ENCODE peak calls at places on chromosomes 12 and 14, in five cellular contexts. E, X, I, Q and K are unnamed samples.

GRCh38 chr14:32666310-32666709 is 272.4 kb upstream of the NPAS3 start:
- DNase-seq in E (no peak), X (no peak), I (no peak), Q (no peak), K (no peak)

GRCh38 chr14:99741227-99741976 is 51.8 kb upstream of the EML1 start:
- DNase-seq in E (no peak), X (no peak), I (no peak), Q (no peak), K (no peak)

GRCh38 chr12:2598001-2598400 is 196.8 kb upstream of the FKBP4 start:
- DNase-seq in E (no peak), X (no peak), I (no peak), Q (no peak), K (no peak)

GRCh38 chr14:103716091-103716801 is 636 bp downstream of the ZFYVE21 start:
- DNase-seq in E (no peak), X (no peak), I (peak), Q (no peak), K (peak)

GRCh38 chr12:117863004-117863709 is 105.6 kb downstream of the KSR2 start:
- DNase-seq in E (no peak), X (no peak), I (peak), Q (no peak), K (no peak)

GRCh38 chr12:63294327-63294632 is 143.3 kb upstream of the AVPR1A start:
- DNase-seq in E (no peak), X (no peak), I (peak), Q (no peak), K (no peak)

GRCh38 chr12:114013601-114014345 is 47.6 kb upstream of the RBM19 start:
- DNase-seq in E (no peak), X (no peak), I (peak), Q (no peak), K (no peak)

GRCh38 chr12:22283006-22283506 is 51.5 kb downstream of the ST8SIA1 start:
- DNase-seq in E (no peak), X (no peak), I (peak), Q (no peak), K (no peak)

GRCh38 chr14:73189651-73190050 is 47.7 kb upstream of the PAPLN start:
- DNase-seq in E (no peak), X (no peak), I (no peak), Q (no peak), K (no peak)

GRCh38 chr12:176321-177181 is 37.4 kb downstream of the SLC6A12 start:
- DNase-seq in E (no peak), X (no peak), I (peak), Q (peak), K (peak)

GRCh38 chr12:65196762-65197567 is 27.6 kb downstream of the LEMD3 start:
- DNase-seq in E (no peak), X (no peak), I (no peak), Q (no peak), K (no peak)

GRCh38 chr14:85293820-85294219 is 236.1 kb upstream of the FLRT2 start:
- DNase-seq in E (no peak), X (no peak), I (no peak), Q (no peak), K (no peak)

GRCh38 chr14:73758392-73759182 is 44.4 kb upstream of the PNMA1 start:
- DNase-seq in E (peak), X (peak), I (peak), Q (peak), K (peak)

GRCh38 chr12:50916292-50916691 is 36.1 kb upstream of the HIGD1C start:
- DNase-seq in E (no peak), X (no peak), I (no peak), Q (no peak), K (no peak)